ENCODE peak calls at places on chromosomes 5 and 9, in four cellular contexts. X is cardiac fibroblast, V is sigmoid colon, F is spleen. R is an unnamed sample.

GRCh38 chr5:66170196-66170919 is 26.3 kb downstream of the SREK1 start:
- DNase-seq in V (no peak), X (no peak), F (no peak), R (no peak)

GRCh38 chr5:153974131-153974812 is 64.4 kb downstream of the FAM114A2 start:
- DNase-seq in V (no peak), X (peak), F (no peak), R (peak)

GRCh38 chr5:133831506-133832224 is 136.8 kb downstream of the C5orf15 start:
- DNase-seq in F (no peak), X (peak), V (no peak), R (peak)

GRCh38 chr5:134545070-134545868 is 19.8 kb downstream of the JADE2 start:
- DNase-seq in F (peak), V (peak), X (peak), R (no peak)

GRCh38 chr9:85137606-85138150 is 468.1 kb downstream of the NTRK2 start:
- DNase-seq in V (no peak), X (no peak), F (no peak), R (no peak)

GRCh38 chr5:40694433-40694832 is 14.7 kb downstream of the PTGER4 start:
- DNase-seq in F (no peak), X (no peak), V (no peak), R (no peak)

GRCh38 chr5:115309751-115310370 is 13.4 kb upstream of the CCDC112 start:
- DNase-seq in F (no peak), X (peak), V (no peak), R (peak)

GRCh38 chr9:16133032-16133431 is 580.2 kb downstream of the CCDC171 start:
- DNase-seq in V (no peak), F (no peak), X (no peak), R (no peak)

GRCh38 chr5:149228610-149229297 is 42.9 kb upstream of the AFAP1L1 start:
- DNase-seq in V (peak), F (no peak), X (peak), R (peak)

GRCh38 chr9:26437056-26437711 is 455.4 kb downstream of the CAAP1 start:
- DNase-seq in V (no peak), F (no peak), X (no peak), R (no peak)

GRCh38 chr5:176319827-176320554 is 41.6 kb downstream of the KIAA1191 start:
- DNase-seq in X (peak), V (no peak), F (no peak), R (peak)

GRCh38 chr5:116564322-116564721 is 10.3 kb downstream of the SEMA6A start:
- DNase-seq in V (no peak), X (no peak), F (no peak), R (no peak)

GRCh38 chr5:67879619-67880357 is 335.8 kb upstream of the PIK3R1 start:
- DNase-seq in F (no peak), X (peak), V (no peak), R (peak)

GRCh38 chr5:6465831-6466790 is 17.5 kb downstream of the UBE2QL1 start:
- DNase-seq in X (no peak), V (peak), F (no peak), R (no peak)

GRCh38 chr9:83070257-83070656 is 7.3 kb upstream of the RASEF start:
- DNase-seq in F (no peak), V (no peak), X (peak), R (peak)

GRCh38 chr5:150345716-150346115 is 11.8 kb upstream of the TCOF1 start:
- DNase-seq in X (no peak), V (no peak), F (no peak), R (no peak)

GRCh38 chr5:149391524-149391923 is 12.4 kb upstream of the IL17B start:
- DNase-seq in V (peak), X (no peak), F (no peak), R (no peak)

GRCh38 chr5:102758576-102758975 is 3.5 kb downstream of the PAM start:
- DNase-seq in F (no peak), V (no peak), X (peak), R (peak)

GRCh38 chr9:132699926-132700325 is 29.7 kb downstream of the GTF3C4 start:
- DNase-seq in X (peak), F (no peak), V (no peak), R (peak)

GRCh38 chr5:77832166-77832770 is 56.1 kb upstream of the TBCA start:
- DNase-seq in F (no peak), V (no peak), X (no peak), R (no peak)

GRCh38 chr9:5375091-5375490 is 35.4 kb upstream of the RLN1 start:
- DNase-seq in X (peak), V (no peak), F (no peak), R (no peak)

GRCh38 chr5:55668356-55668755 is 43.8 kb downstream of the SLC38A9 start:
- DNase-seq in X (peak), F (no peak), V (no peak), R (peak)

GRCh38 chr5:142872217-142872616 is 102.0 kb downstream of the ARHGAP26 start:
- DNase-seq in X (no peak), V (no peak), F (no peak), R (no peak)

GRCh38 chr9:81529556-81530193 is 159.7 kb downstream of the TLE1 start:
- DNase-seq in F (no peak), X (peak), V (peak), R (peak)

GRCh38 chr5:12114075-12114474 is 209.8 kb upstream of the CTNND2 start:
- DNase-seq in X (no peak), V (no peak), F (no peak), R (no peak)

GRCh38 chr5:12111263-12111662 is 207.0 kb upstream of the CTNND2 start:
- DNase-seq in F (no peak), V (no peak), X (no peak), R (no peak)

GRCh38 chr5:12113062-12113461 is 208.8 kb upstream of the CTNND2 start:
- DNase-seq in F (no peak), V (no peak), X (no peak), R (no peak)

GRCh38 chr5:12110629-12111028 is 206.4 kb upstream of the CTNND2 start:
- DNase-seq in V (no peak), F (no peak), X (no peak), R (no peak)

GRCh38 chr5:12109075-12109688 is 204.9 kb upstream of the CTNND2 start:
- DNase-seq in F (no peak), V (no peak), X (no peak), R (no peak)
- TF ChIP-seq CTCF in F (no peak), V (no peak), X (no peak), R (no peak)

GRCh38 chr5:177593511-177593910 is 1.5 kb downstream of the TMED9 start:
- DNase-seq in X (no peak), F (peak), V (peak), R (no peak)
- H3K4me3 ChIP-seq in X (peak), F (peak), V (no peak), R (peak)

GRCh38 chr9:121684381-121685145 is 33.1 kb downstream of the DAB2IP start:
- DNase-seq in X (peak), V (peak), F (peak), R (peak)
- TF ChIP-seq CTCF in X (peak), V (peak), F (peak), R (peak)

GRCh38 chr5:73901455-73901854 is 275.5 kb downstream of the ARHGEF28 start:
- DNase-seq in X (no peak), V (no peak), F (no peak), R (no peak)

GRCh38 chr5:73899916-73900315 is 273.9 kb downstream of the ARHGEF28 start:
- DNase-seq in F (no peak), V (no peak), X (no peak), R (no peak)

GRCh38 chr5:73900566-73900965 is 274.6 kb downstream of the ARHGEF28 start:
- DNase-seq in V (no peak), X (no peak), F (no peak), R (no peak)

GRCh38 chr5:73902327-73903051 is 276.5 kb downstream of the ARHGEF28 start:
- DNase-seq in F (no peak), X (peak), V (no peak), R (peak)

DNA sequence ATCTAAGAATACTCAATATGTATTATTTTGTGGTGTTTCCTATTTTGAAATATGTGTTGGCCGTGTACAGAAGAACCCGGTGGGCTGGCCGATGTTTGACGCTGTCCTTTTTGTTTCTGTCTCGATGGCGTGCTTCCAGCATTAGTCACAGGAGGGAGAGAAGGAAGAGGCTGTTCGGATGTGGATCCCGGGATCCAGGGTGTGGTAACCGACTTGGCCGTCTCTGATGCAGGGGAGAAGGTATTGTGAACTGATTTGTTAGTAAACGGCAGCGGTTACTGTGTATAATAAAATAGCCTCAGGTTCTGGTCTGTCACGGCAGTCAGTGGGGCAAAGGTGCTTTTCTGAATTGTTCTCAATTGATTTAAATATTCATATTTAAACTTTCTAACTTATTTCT is 275.0 kb downstream of the ARHGEF28 start:
- DNase-seq in V (no peak), X (peak), F (no peak), R (no peak)
- H3K4me3 ChIP-seq in V (no peak), X (no peak), F (no peak), R (no peak)

DNA sequence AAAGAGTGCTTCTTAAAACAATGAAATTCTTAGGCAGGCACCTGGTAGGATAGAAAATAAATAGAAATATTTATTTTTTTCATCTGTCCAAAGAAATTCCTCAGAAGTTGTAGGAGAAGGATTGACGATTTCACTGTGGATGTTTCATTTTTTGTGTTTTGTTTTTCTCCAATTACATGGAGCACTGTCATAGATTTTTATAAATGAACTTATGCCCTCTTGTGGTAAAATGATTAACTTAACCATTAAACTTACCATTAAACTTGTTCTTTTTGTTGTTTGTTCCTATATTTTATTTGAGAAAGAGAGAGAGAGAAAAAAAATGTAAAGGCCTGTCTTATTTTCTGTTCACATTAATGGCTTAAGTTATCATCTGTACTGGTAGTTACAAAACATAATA is 339.2 kb downstream of the PRR16 start:
- DNase-seq in F (no peak), V (no peak), X (peak), R (peak)
- TF ChIP-seq CTCF in F (no peak), V (no peak), X (peak), R (peak)

DNA sequence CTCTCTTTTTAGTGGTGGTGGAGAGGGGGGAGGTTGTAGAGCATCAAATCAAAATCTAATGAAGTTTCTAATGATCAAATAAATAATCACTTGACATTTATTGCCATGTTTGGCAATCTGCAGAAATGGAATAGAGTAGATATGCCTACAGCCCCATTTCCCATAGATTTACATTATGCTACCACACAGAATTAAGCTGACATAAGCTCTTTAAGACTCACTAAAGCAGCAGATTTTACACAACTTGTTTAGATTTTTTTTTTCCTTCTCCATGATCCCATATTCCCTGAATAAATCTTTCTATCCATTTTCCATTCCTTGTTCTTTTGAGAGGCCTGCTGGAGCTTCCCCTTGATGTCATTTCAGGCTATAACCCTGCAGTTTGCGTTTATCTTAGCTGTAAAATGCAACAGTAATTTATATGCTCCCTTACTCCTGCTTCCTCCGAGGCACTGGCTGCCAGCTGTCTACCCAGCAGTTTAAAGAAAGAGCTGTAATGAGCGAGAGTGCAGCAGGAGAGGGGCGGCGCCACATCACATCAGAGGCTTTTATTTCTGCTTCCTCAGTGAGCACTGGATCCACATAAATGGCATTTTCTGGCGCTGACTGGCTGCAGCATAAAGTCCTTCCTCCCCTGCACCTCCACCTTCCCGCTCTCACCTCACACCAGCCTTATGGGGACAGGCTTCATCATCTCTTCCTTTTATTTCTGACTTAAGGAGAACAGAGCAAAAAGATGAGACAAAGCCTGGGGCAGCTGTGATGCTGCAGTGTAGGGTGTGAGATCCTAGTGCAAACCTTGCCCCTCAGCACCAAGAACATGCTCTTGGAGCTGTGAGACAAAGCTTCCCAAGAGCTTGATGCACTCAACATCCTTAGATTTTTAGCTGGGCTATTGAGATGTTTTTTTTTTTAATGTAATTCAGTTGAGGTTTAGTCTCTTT is 829.4 kb upstream of the ZNF608 start:
- DNase-seq in F (no peak), X (no peak), V (peak), R (no peak)
- H3K4me3 ChIP-seq in F (no peak), X (no peak), V (no peak), R (no peak)

GRCh38 chr9:137175345-137175961 is 3.6 kb upstream of the TMEM210 start:
- DNase-seq in X (no peak), F (no peak), V (no peak), R (no peak)
- TF ChIP-seq CTCF in X (peak), F (peak), V (no peak), R (no peak)

DNA sequence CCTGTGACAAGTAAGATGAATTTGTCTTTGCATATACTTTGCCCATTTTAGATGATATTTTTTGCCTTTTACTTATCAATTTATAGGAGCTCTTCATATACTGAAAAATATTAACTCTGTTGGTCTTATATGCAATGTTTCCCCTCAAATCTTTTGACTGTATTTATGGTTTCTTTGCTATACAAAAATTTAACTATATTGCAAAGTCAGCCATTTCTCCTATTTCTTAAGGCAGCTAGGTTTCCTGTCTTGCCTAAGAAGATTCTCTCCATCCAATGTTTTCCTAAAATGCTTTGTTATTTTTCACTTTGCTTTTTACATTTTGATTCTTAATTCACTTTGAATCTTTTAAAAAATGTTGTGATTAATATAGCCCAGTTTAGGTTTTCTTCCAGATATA is 273.1 kb downstream of the NSG2 start:
- DNase-seq in F (no peak), X (no peak), V (no peak), R (no peak)
- H3K4me3 ChIP-seq in F (no peak), X (no peak), V (no peak), R (no peak)

GRCh38 chr5:129460951-129461815 is 1.1 kb downstream of the ADAMTS19 start:
- DNase-seq in F (peak), V (peak), X (peak), R (no peak)
- TF ChIP-seq CTCF in F (no peak), V (no peak), X (peak), R (no peak)

GRCh38 chr9:24090566-24090965 is 264.5 kb upstream of the ELAVL2 start:
- DNase-seq in F (no peak), X (no peak), V (no peak), R (no peak)

GRCh38 chr9:24096756-24097155 is 270.7 kb upstream of the ELAVL2 start:
- DNase-seq in F (no peak), X (no peak), V (no peak), R (no peak)

GRCh38 chr9:24095246-24095645 is 269.2 kb upstream of the ELAVL2 start:
- DNase-seq in X (no peak), F (no peak), V (no peak), R (no peak)
- H3K4me3 ChIP-seq in X (no peak), F (no peak), V (no peak), R (no peak)